ENCODE peak calls at places on chromosomes 4 and X, in ten cellular contexts. One of them, this sample, is unnamed.

GRCh38 chr4:3847211-3847940 is 81.2 kb downstream of the ADRA2C start:
- DNase-seq in activated CD4-positive, CD25-positive, alpha-beta regulatory T cell: no peak
- DNase-seq in stimulated activated CD4-positive, alpha-beta T cell treated with anti-CD3 and anti-CD28 coated beads, Interleukin-2, amount 100 ng/mL, for 24 hours: no peak
- DNase-seq in fibroblast of the conjunctiva: no peak
- DNase-seq in ACHN: no peak
- DNase-seq in activated T-helper 1 cell treated with anti-CD3 and anti-CD28 coated beads, Interleukin-2, amount 50 U/mL, for 16 hours: no peak
- DNase-seq in LoVo: no peak
- DNase-seq in CD8-positive, alpha-beta memory T cell: no peak
- DNase-seq in T-helper 1 cell: no peak
- DNase-seq in stimulated activated CD8-positive, alpha-beta memory T cell treated with anti-CD3 and anti-CD28 coated beads, Interleukin-2, amount 100 ng/mL, for 48 hours: no peak
- DNase-seq in this sample: no peak

GRCh38 chr4:48603366-48604003 is 113.4 kb downstream of the ZAR1 start:
- DNase-seq in LoVo: peak
- DNase-seq in stimulated activated CD8-positive, alpha-beta memory T cell treated with anti-CD3 and anti-CD28 coated beads, Interleukin-2, amount 100 ng/mL, for 48 hours: no peak
- DNase-seq in activated CD4-positive, CD25-positive, alpha-beta regulatory T cell: no peak
- DNase-seq in CD8-positive, alpha-beta memory T cell: no peak
- DNase-seq in fibroblast of the conjunctiva: no peak
- DNase-seq in ACHN: peak
- DNase-seq in T-helper 1 cell: no peak
- DNase-seq in stimulated activated CD4-positive, alpha-beta T cell treated with anti-CD3 and anti-CD28 coated beads, Interleukin-2, amount 100 ng/mL, for 24 hours: no peak
- DNase-seq in activated T-helper 1 cell treated with anti-CD3 and anti-CD28 coated beads, Interleukin-2, amount 50 U/mL, for 16 hours: no peak
- DNase-seq in this sample: no peak

GRCh38 chrX:95893632-95894031 is 791.0 kb upstream of the DIAPH2 start:
- DNase-seq in ACHN: no peak
- DNase-seq in activated CD4-positive, CD25-positive, alpha-beta regulatory T cell: no peak
- DNase-seq in LoVo: no peak
- DNase-seq in fibroblast of the conjunctiva: peak
- DNase-seq in stimulated activated CD8-positive, alpha-beta memory T cell treated with anti-CD3 and anti-CD28 coated beads, Interleukin-2, amount 100 ng/mL, for 48 hours: no peak
- DNase-seq in CD8-positive, alpha-beta memory T cell: no peak
- DNase-seq in activated T-helper 1 cell treated with anti-CD3 and anti-CD28 coated beads, Interleukin-2, amount 50 U/mL, for 16 hours: no peak
- DNase-seq in T-helper 1 cell: no peak
- DNase-seq in stimulated activated CD4-positive, alpha-beta T cell treated with anti-CD3 and anti-CD28 coated beads, Interleukin-2, amount 100 ng/mL, for 24 hours: no peak
- DNase-seq in this sample: no peak

GRCh38 chr4:124879195-124879594 is 166.7 kb upstream of the ANKRD50 start:
- DNase-seq in T-helper 1 cell: no peak
- DNase-seq in fibroblast of the conjunctiva: no peak
- DNase-seq in ACHN: no peak
- DNase-seq in stimulated activated CD8-positive, alpha-beta memory T cell treated with anti-CD3 and anti-CD28 coated beads, Interleukin-2, amount 100 ng/mL, for 48 hours: no peak
- DNase-seq in LoVo: no peak
- DNase-seq in stimulated activated CD4-positive, alpha-beta T cell treated with anti-CD3 and anti-CD28 coated beads, Interleukin-2, amount 100 ng/mL, for 24 hours: no peak
- DNase-seq in activated T-helper 1 cell treated with anti-CD3 and anti-CD28 coated beads, Interleukin-2, amount 50 U/mL, for 16 hours: no peak
- DNase-seq in CD8-positive, alpha-beta memory T cell: no peak
- DNase-seq in activated CD4-positive, CD25-positive, alpha-beta regulatory T cell: no peak
- DNase-seq in this sample: no peak

GRCh38 chr4:13985824-13986223 is 358.3 kb upstream of the BOD1L1 start:
- DNase-seq in activated CD4-positive, CD25-positive, alpha-beta regulatory T cell: no peak
- DNase-seq in stimulated activated CD4-positive, alpha-beta T cell treated with anti-CD3 and anti-CD28 coated beads, Interleukin-2, amount 100 ng/mL, for 24 hours: no peak
- DNase-seq in ACHN: no peak
- DNase-seq in CD8-positive, alpha-beta memory T cell: no peak
- DNase-seq in activated T-helper 1 cell treated with anti-CD3 and anti-CD28 coated beads, Interleukin-2, amount 50 U/mL, for 16 hours: no peak
- DNase-seq in stimulated activated CD8-positive, alpha-beta memory T cell treated with anti-CD3 and anti-CD28 coated beads, Interleukin-2, amount 100 ng/mL, for 48 hours: no peak
- DNase-seq in LoVo: no peak
- DNase-seq in fibroblast of the conjunctiva: no peak
- DNase-seq in T-helper 1 cell: no peak
- DNase-seq in this sample: no peak

GRCh38 chr4:2930135-2930805 is 32.9 kb downstream of the NOP14 start:
- DNase-seq in CD8-positive, alpha-beta memory T cell: no peak
- DNase-seq in activated CD4-positive, CD25-positive, alpha-beta regulatory T cell: no peak
- DNase-seq in T-helper 1 cell: no peak
- DNase-seq in ACHN: no peak
- DNase-seq in LoVo: no peak
- DNase-seq in stimulated activated CD4-positive, alpha-beta T cell treated with anti-CD3 and anti-CD28 coated beads, Interleukin-2, amount 100 ng/mL, for 24 hours: no peak
- DNase-seq in fibroblast of the conjunctiva: no peak
- DNase-seq in activated T-helper 1 cell treated with anti-CD3 and anti-CD28 coated beads, Interleukin-2, amount 50 U/mL, for 16 hours: no peak
- DNase-seq in stimulated activated CD8-positive, alpha-beta memory T cell treated with anti-CD3 and anti-CD28 coated beads, Interleukin-2, amount 100 ng/mL, for 48 hours: no peak
- DNase-seq in this sample: no peak

GRCh38 chrX:17638731-17639130 is 98.6 kb upstream of the SCML1 start:
- DNase-seq in stimulated activated CD8-positive, alpha-beta memory T cell treated with anti-CD3 and anti-CD28 coated beads, Interleukin-2, amount 100 ng/mL, for 48 hours: no peak
- DNase-seq in CD8-positive, alpha-beta memory T cell: no peak
- DNase-seq in fibroblast of the conjunctiva: no peak
- DNase-seq in activated T-helper 1 cell treated with anti-CD3 and anti-CD28 coated beads, Interleukin-2, amount 50 U/mL, for 16 hours: no peak
- DNase-seq in ACHN: no peak
- DNase-seq in LoVo: no peak
- DNase-seq in T-helper 1 cell: no peak
- DNase-seq in activated CD4-positive, CD25-positive, alpha-beta regulatory T cell: no peak
- DNase-seq in stimulated activated CD4-positive, alpha-beta T cell treated with anti-CD3 and anti-CD28 coated beads, Interleukin-2, amount 100 ng/mL, for 24 hours: no peak
- DNase-seq in this sample: no peak

GRCh38 chr4:7999695-8000094 is 60.0 kb upstream of the AFAP1 start:
- DNase-seq in stimulated activated CD8-positive, alpha-beta memory T cell treated with anti-CD3 and anti-CD28 coated beads, Interleukin-2, amount 100 ng/mL, for 48 hours: no peak
- DNase-seq in ACHN: no peak
- DNase-seq in stimulated activated CD4-positive, alpha-beta T cell treated with anti-CD3 and anti-CD28 coated beads, Interleukin-2, amount 100 ng/mL, for 24 hours: no peak
- DNase-seq in LoVo: no peak
- DNase-seq in fibroblast of the conjunctiva: no peak
- DNase-seq in activated CD4-positive, CD25-positive, alpha-beta regulatory T cell: no peak
- DNase-seq in CD8-positive, alpha-beta memory T cell: no peak
- DNase-seq in T-helper 1 cell: no peak
- DNase-seq in activated T-helper 1 cell treated with anti-CD3 and anti-CD28 coated beads, Interleukin-2, amount 50 U/mL, for 16 hours: no peak
- DNase-seq in this sample: no peak

GRCh38 chrX:40420899-40421729 is 159.7 kb upstream of the ATP6AP2 start:
- DNase-seq in T-helper 1 cell: no peak
- DNase-seq in activated CD4-positive, CD25-positive, alpha-beta regulatory T cell: no peak
- DNase-seq in stimulated activated CD4-positive, alpha-beta T cell treated with anti-CD3 and anti-CD28 coated beads, Interleukin-2, amount 100 ng/mL, for 24 hours: no peak
- DNase-seq in LoVo: no peak
- DNase-seq in fibroblast of the conjunctiva: no peak
- DNase-seq in stimulated activated CD8-positive, alpha-beta memory T cell treated with anti-CD3 and anti-CD28 coated beads, Interleukin-2, amount 100 ng/mL, for 48 hours: no peak
- DNase-seq in CD8-positive, alpha-beta memory T cell: no peak
- DNase-seq in ACHN: peak
- DNase-seq in activated T-helper 1 cell treated with anti-CD3 and anti-CD28 coated beads, Interleukin-2, amount 50 U/mL, for 16 hours: no peak
- DNase-seq in this sample: no peak

GRCh38 chrX:1462596-1463251 is 10.0 kb upstream of the ASMTL start:
- DNase-seq in activated T-helper 1 cell treated with anti-CD3 and anti-CD28 coated beads, Interleukin-2, amount 50 U/mL, for 16 hours: peak
- DNase-seq in fibroblast of the conjunctiva: peak
- DNase-seq in T-helper 1 cell: peak
- DNase-seq in ACHN: peak
- DNase-seq in stimulated activated CD4-positive, alpha-beta T cell treated with anti-CD3 and anti-CD28 coated beads, Interleukin-2, amount 100 ng/mL, for 24 hours: peak
- DNase-seq in activated CD4-positive, CD25-positive, alpha-beta regulatory T cell: no peak
- DNase-seq in CD8-positive, alpha-beta memory T cell: peak
- DNase-seq in LoVo: no peak
- DNase-seq in stimulated activated CD8-positive, alpha-beta memory T cell treated with anti-CD3 and anti-CD28 coated beads, Interleukin-2, amount 100 ng/mL, for 48 hours: peak
- DNase-seq in this sample: no peak

GRCh38 chr4:184424993-184425758 is 49.2 kb downstream of the IRF2 start:
- DNase-seq in T-helper 1 cell: no peak
- DNase-seq in stimulated activated CD4-positive, alpha-beta T cell treated with anti-CD3 and anti-CD28 coated beads, Interleukin-2, amount 100 ng/mL, for 24 hours: no peak
- DNase-seq in activated T-helper 1 cell treated with anti-CD3 and anti-CD28 coated beads, Interleukin-2, amount 50 U/mL, for 16 hours: no peak
- DNase-seq in activated CD4-positive, CD25-positive, alpha-beta regulatory T cell: no peak
- DNase-seq in LoVo: no peak
- DNase-seq in ACHN: no peak
- DNase-seq in fibroblast of the conjunctiva: no peak
- DNase-seq in CD8-positive, alpha-beta memory T cell: no peak
- DNase-seq in stimulated activated CD8-positive, alpha-beta memory T cell treated with anti-CD3 and anti-CD28 coated beads, Interleukin-2, amount 100 ng/mL, for 48 hours: no peak
- DNase-seq in this sample: no peak

GRCh38 chr4:163556169-163556568 is 61.7 kb downstream of the TMA16 start:
- DNase-seq in fibroblast of the conjunctiva: no peak
- DNase-seq in LoVo: no peak
- DNase-seq in CD8-positive, alpha-beta memory T cell: no peak
- DNase-seq in stimulated activated CD8-positive, alpha-beta memory T cell treated with anti-CD3 and anti-CD28 coated beads, Interleukin-2, amount 100 ng/mL, for 48 hours: no peak
- DNase-seq in T-helper 1 cell: no peak
- DNase-seq in stimulated activated CD4-positive, alpha-beta T cell treated with anti-CD3 and anti-CD28 coated beads, Interleukin-2, amount 100 ng/mL, for 24 hours: no peak
- DNase-seq in activated CD4-positive, CD25-positive, alpha-beta regulatory T cell: no peak
- DNase-seq in activated T-helper 1 cell treated with anti-CD3 and anti-CD28 coated beads, Interleukin-2, amount 50 U/mL, for 16 hours: no peak
- DNase-seq in ACHN: peak
- DNase-seq in this sample: no peak

GRCh38 chrX:47751670-47752069 is 85.0 kb upstream of the ZNF81 start:
- DNase-seq in stimulated activated CD4-positive, alpha-beta T cell treated with anti-CD3 and anti-CD28 coated beads, Interleukin-2, amount 100 ng/mL, for 24 hours: peak
- DNase-seq in CD8-positive, alpha-beta memory T cell: peak
- DNase-seq in T-helper 1 cell: peak
- DNase-seq in activated T-helper 1 cell treated with anti-CD3 and anti-CD28 coated beads, Interleukin-2, amount 50 U/mL, for 16 hours: no peak
- DNase-seq in fibroblast of the conjunctiva: no peak
- DNase-seq in stimulated activated CD8-positive, alpha-beta memory T cell treated with anti-CD3 and anti-CD28 coated beads, Interleukin-2, amount 100 ng/mL, for 48 hours: peak
- DNase-seq in activated CD4-positive, CD25-positive, alpha-beta regulatory T cell: no peak
- DNase-seq in LoVo: peak
- DNase-seq in ACHN: peak
- DNase-seq in this sample: no peak

GRCh38 chr4:15913631-15913970 is 24.9 kb downstream of the FGFBP1 start:
- DNase-seq in activated T-helper 1 cell treated with anti-CD3 and anti-CD28 coated beads, Interleukin-2, amount 50 U/mL, for 16 hours: no peak
- DNase-seq in ACHN: peak
- DNase-seq in CD8-positive, alpha-beta memory T cell: no peak
- DNase-seq in stimulated activated CD8-positive, alpha-beta memory T cell treated with anti-CD3 and anti-CD28 coated beads, Interleukin-2, amount 100 ng/mL, for 48 hours: no peak
- DNase-seq in activated CD4-positive, CD25-positive, alpha-beta regulatory T cell: no peak
- DNase-seq in T-helper 1 cell: no peak
- DNase-seq in fibroblast of the conjunctiva: peak
- DNase-seq in stimulated activated CD4-positive, alpha-beta T cell treated with anti-CD3 and anti-CD28 coated beads, Interleukin-2, amount 100 ng/mL, for 24 hours: no peak
- DNase-seq in LoVo: no peak
- DNase-seq in this sample: no peak

GRCh38 chrX:119583431-119584059 is 9.2 kb downstream of the UBE2A start:
- DNase-seq in stimulated activated CD4-positive, alpha-beta T cell treated with anti-CD3 and anti-CD28 coated beads, Interleukin-2, amount 100 ng/mL, for 24 hours: no peak
- DNase-seq in activated CD4-positive, CD25-positive, alpha-beta regulatory T cell: no peak
- DNase-seq in stimulated activated CD8-positive, alpha-beta memory T cell treated with anti-CD3 and anti-CD28 coated beads, Interleukin-2, amount 100 ng/mL, for 48 hours: no peak
- DNase-seq in fibroblast of the conjunctiva: no peak
- DNase-seq in LoVo: no peak
- DNase-seq in CD8-positive, alpha-beta memory T cell: no peak
- DNase-seq in ACHN: no peak
- DNase-seq in T-helper 1 cell: no peak
- DNase-seq in activated T-helper 1 cell treated with anti-CD3 and anti-CD28 coated beads, Interleukin-2, amount 50 U/mL, for 16 hours: no peak
- DNase-seq in this sample: no peak

GRCh38 chr4:186932631-186933150 is 209.0 kb upstream of the FAT1 start:
- DNase-seq in activated CD4-positive, CD25-positive, alpha-beta regulatory T cell: no peak
- DNase-seq in LoVo: peak
- DNase-seq in stimulated activated CD8-positive, alpha-beta memory T cell treated with anti-CD3 and anti-CD28 coated beads, Interleukin-2, amount 100 ng/mL, for 48 hours: no peak
- DNase-seq in ACHN: no peak
- DNase-seq in T-helper 1 cell: no peak
- DNase-seq in stimulated activated CD4-positive, alpha-beta T cell treated with anti-CD3 and anti-CD28 coated beads, Interleukin-2, amount 100 ng/mL, for 24 hours: no peak
- DNase-seq in fibroblast of the conjunctiva: no peak
- DNase-seq in activated T-helper 1 cell treated with anti-CD3 and anti-CD28 coated beads, Interleukin-2, amount 50 U/mL, for 16 hours: no peak
- DNase-seq in CD8-positive, alpha-beta memory T cell: no peak
- DNase-seq in this sample: no peak

GRCh38 chr4:174496631-174497442 is 25.5 kb downstream of the HPGD start:
- DNase-seq in CD8-positive, alpha-beta memory T cell: no peak
- DNase-seq in T-helper 1 cell: no peak
- DNase-seq in LoVo: peak
- DNase-seq in ACHN: no peak
- DNase-seq in stimulated activated CD8-positive, alpha-beta memory T cell treated with anti-CD3 and anti-CD28 coated beads, Interleukin-2, amount 100 ng/mL, for 48 hours: no peak
- DNase-seq in activated T-helper 1 cell treated with anti-CD3 and anti-CD28 coated beads, Interleukin-2, amount 50 U/mL, for 16 hours: no peak
- DNase-seq in activated CD4-positive, CD25-positive, alpha-beta regulatory T cell: no peak
- DNase-seq in fibroblast of the conjunctiva: no peak
- DNase-seq in stimulated activated CD4-positive, alpha-beta T cell treated with anti-CD3 and anti-CD28 coated beads, Interleukin-2, amount 100 ng/mL, for 24 hours: no peak
- DNase-seq in this sample: no peak

This sample was measured in T-helper 17 cell.